ENCODE peak calls at places on chromosome 7, in ten cellular contexts. One of them, this sample, is unnamed.

GRCh38 chr7:46830-47140 is 145.6 kb upstream of the FAM20C start:
- DNase-seq in GM06990: no peak
- DNase-seq in prostate gland: peak; percentile 2
- DNase-seq in activated effector memory CD4-positive, alpha-beta T cell treated with anti-CD3 and anti-CD28 coated beads, Interleukin-2, amount 50 U/mL, for 16 hours: no peak
- DNase-seq in GM12891: no peak
- DNase-seq in activated T-helper 9 cell treated with anti-CD3 and anti-CD28 coated beads, Interleukin-2, amount 50 U/mL, for 16 hours: no peak
- DNase-seq in A549: no peak
- DNase-seq in CD8-positive, alpha-beta memory T cell: no peak
- DNase-seq in fibroblast of the conjunctiva: no peak
- DNase-seq in ovary: peak; percentile 2
- DNase-seq in this sample: peak; percentile 0

GRCh38 chr7:143325215-143325614 is 9.3 kb downstream of the CLCN1 start:
- DNase-seq in ovary: no peak
- DNase-seq in fibroblast of the conjunctiva: no peak
- DNase-seq in activated effector memory CD4-positive, alpha-beta T cell treated with anti-CD3 and anti-CD28 coated beads, Interleukin-2, amount 50 U/mL, for 16 hours: no peak
- DNase-seq in GM12891: no peak
- DNase-seq in GM06990: no peak
- DNase-seq in CD8-positive, alpha-beta memory T cell: no peak
- DNase-seq in prostate gland: no peak
- DNase-seq in activated T-helper 9 cell treated with anti-CD3 and anti-CD28 coated beads, Interleukin-2, amount 50 U/mL, for 16 hours: no peak
- DNase-seq in A549: no peak
- DNase-seq in this sample: no peak

GRCh38 chr7:149753370-149754233 is 19.8 kb downstream of the ZNF467 start:
- DNase-seq in CD8-positive, alpha-beta memory T cell: no peak
- DNase-seq in GM06990: no peak
- DNase-seq in fibroblast of the conjunctiva: no peak
- DNase-seq in activated effector memory CD4-positive, alpha-beta T cell treated with anti-CD3 and anti-CD28 coated beads, Interleukin-2, amount 50 U/mL, for 16 hours: no peak
- DNase-seq in ovary: no peak
- DNase-seq in GM12891: no peak
- DNase-seq in A549: peak; percentile 73
- DNase-seq in activated T-helper 9 cell treated with anti-CD3 and anti-CD28 coated beads, Interleukin-2, amount 50 U/mL, for 16 hours: no peak
- DNase-seq in prostate gland: no peak
- DNase-seq in this sample: peak; percentile 27

GRCh38 chr7:26398436-26399308 is 107.0 kb downstream of the SNX10 start:
- DNase-seq in A549: peak; percentile 48
- DNase-seq in GM12891: peak; percentile 70
- DNase-seq in fibroblast of the conjunctiva: no peak
- DNase-seq in ovary: peak; percentile 29
- DNase-seq in GM06990: peak; percentile 94
- DNase-seq in CD8-positive, alpha-beta memory T cell: no peak
- DNase-seq in activated T-helper 9 cell treated with anti-CD3 and anti-CD28 coated beads, Interleukin-2, amount 50 U/mL, for 16 hours: no peak
- DNase-seq in activated effector memory CD4-positive, alpha-beta T cell treated with anti-CD3 and anti-CD28 coated beads, Interleukin-2, amount 50 U/mL, for 16 hours: peak; percentile 67
- DNase-seq in prostate gland: peak; percentile 35
- DNase-seq in this sample: peak; percentile 59

GRCh38 chr7:132697032-132697431 is 120.8 kb upstream of the PLXNA4 start:
- DNase-seq in CD8-positive, alpha-beta memory T cell: no peak
- DNase-seq in prostate gland: no peak
- DNase-seq in fibroblast of the conjunctiva: no peak
- DNase-seq in ovary: no peak
- DNase-seq in activated effector memory CD4-positive, alpha-beta T cell treated with anti-CD3 and anti-CD28 coated beads, Interleukin-2, amount 50 U/mL, for 16 hours: no peak
- DNase-seq in A549: no peak
- DNase-seq in activated T-helper 9 cell treated with anti-CD3 and anti-CD28 coated beads, Interleukin-2, amount 50 U/mL, for 16 hours: no peak
- DNase-seq in GM06990: no peak
- DNase-seq in GM12891: no peak
- DNase-seq in this sample: no peak

GRCh38 chr7:29723599-29723998 is 82.7 kb upstream of the WIPF3 start:
- DNase-seq in activated T-helper 9 cell treated with anti-CD3 and anti-CD28 coated beads, Interleukin-2, amount 50 U/mL, for 16 hours: no peak
- DNase-seq in ovary: peak; percentile 16
- DNase-seq in CD8-positive, alpha-beta memory T cell: no peak
- DNase-seq in GM12891: no peak
- DNase-seq in activated effector memory CD4-positive, alpha-beta T cell treated with anti-CD3 and anti-CD28 coated beads, Interleukin-2, amount 50 U/mL, for 16 hours: no peak
- DNase-seq in prostate gland: no peak
- DNase-seq in A549: no peak
- DNase-seq in fibroblast of the conjunctiva: peak; percentile 23
- DNase-seq in GM06990: no peak
- DNase-seq in this sample: no peak

GRCh38 chr7:69746383-69746782 is 148.1 kb downstream of the AUTS2 start:
- DNase-seq in activated effector memory CD4-positive, alpha-beta T cell treated with anti-CD3 and anti-CD28 coated beads, Interleukin-2, amount 50 U/mL, for 16 hours: no peak
- DNase-seq in prostate gland: no peak
- DNase-seq in CD8-positive, alpha-beta memory T cell: no peak
- DNase-seq in activated T-helper 9 cell treated with anti-CD3 and anti-CD28 coated beads, Interleukin-2, amount 50 U/mL, for 16 hours: no peak
- DNase-seq in fibroblast of the conjunctiva: no peak
- DNase-seq in GM12891: no peak
- DNase-seq in GM06990: no peak
- DNase-seq in A549: no peak
- DNase-seq in ovary: no peak
- DNase-seq in this sample: no peak

GRCh38 chr7:43674559-43675436 is 54.5 kb downstream of the COA1 start:
- DNase-seq in ovary: no peak
- DNase-seq in prostate gland: no peak
- DNase-seq in activated effector memory CD4-positive, alpha-beta T cell treated with anti-CD3 and anti-CD28 coated beads, Interleukin-2, amount 50 U/mL, for 16 hours: no peak
- DNase-seq in GM12891: no peak
- DNase-seq in A549: peak; percentile 87
- DNase-seq in fibroblast of the conjunctiva: peak; percentile 36
- DNase-seq in activated T-helper 9 cell treated with anti-CD3 and anti-CD28 coated beads, Interleukin-2, amount 50 U/mL, for 16 hours: no peak
- DNase-seq in CD8-positive, alpha-beta memory T cell: no peak
- DNase-seq in GM06990: no peak
- DNase-seq in this sample: no peak